ENCODE peak calls at places on chromosomes 13 and 19, in ten cellular contexts. T is Kasumi-1; G is activated naive CD8-positive, alpha-beta T cell treated with anti-CD3 and anti-CD28 coated beads, Interleukin-2, amount 50 U/mL, for 24 hours; E is lung microvascular endothelial cell; F is stromal cell of bone marrow; Z is heart left ventricle; Y is heart right ventricle; Q is mesothelial cell of epicardium; V is C1 segment of cervical spinal cord; I is GDM1. N is an unnamed sample.

GRCh38 chr19:16739546-16739945 is 19.9 kb downstream of the NWD1 start:
- DNase-seq in F (no peak), G (no peak), Y (no peak), Z (no peak), T (no peak), I (no peak), Q (no peak), E (no peak), V (no peak), N (no peak)

GRCh38 chr13:33270906-33271538 is 14.5 kb downstream of the STARD13 start:
- DNase-seq in Q (no peak), V (no peak), E (no peak), F (no peak), G (no peak), Z (no peak), T (no peak), Y (no peak), I (no peak), N (no peak)

GRCh38 chr19:48806518-48806817 is 4.4 kb downstream of the BCAT2 start:
- DNase-seq in F (no peak), Y (peak; percentile 59), Z (no peak), T (no peak), G (peak; percentile 31), E (peak; percentile 39), Q (no peak), V (no peak), I (no peak), N (no peak)

GRCh38 chr13:113537205-113537604 is 46.7 kb upstream of the DCUN1D2 start:
- DNase-seq in E (no peak), T (no peak), F (no peak), Z (no peak), G (no peak), Y (no peak), I (no peak), Q (no peak), V (no peak), N (no peak)

GRCh38 chr19:37594982-37595382 is 306 bp downstream of the ZNF540 start:
- DNase-seq in E (peak; percentile 56), F (peak; percentile 41), G (peak; percentile 56), Q (no peak), V (peak; percentile 87), T (no peak), I (peak; percentile 24), Z (peak; percentile 70), Y (peak; percentile 73), N (peak; percentile 78)

GRCh38 chr13:112968910-112969691 is at the start of gene MCF2L:
- DNase-seq in E (peak; percentile 35), Z (peak; percentile 50), Y (peak; percentile 36), T (no peak), I (no peak), Q (peak; percentile 52), G (peak; percentile 65), V (peak; percentile 39), F (no peak), N (peak; percentile 40)

GRCh38 chr13:99626461-99627082 is 125.3 kb downstream of the TM9SF2 start:
- DNase-seq in F (no peak), Z (no peak), Y (no peak), G (no peak), V (no peak), Q (no peak), I (no peak), E (no peak), T (no peak), N (no peak)

GRCh38 chr13:44238011-44238421 is 135.6 kb upstream of the SERP2 start:
- DNase-seq in F (no peak), T (no peak), Y (no peak), I (no peak), G (no peak), Z (no peak), V (no peak), Q (no peak), E (peak; percentile 10), N (no peak)

GRCh38 chr19:33395561-33396550 is 22.3 kb downstream of the CEBPG start:
- DNase-seq in Y (no peak), G (no peak), V (no peak), I (no peak), Z (no peak), Q (no peak), E (peak; percentile 28), F (peak; percentile 48), T (no peak), N (no peak)

GRCh38 chr19:44685877-44686276 is 13.1 kb upstream of the CEACAM16 start:
- DNase-seq in I (no peak), F (no peak), Q (no peak), Y (peak; percentile 34), G (no peak), E (peak; percentile 80), T (peak; percentile 23), Z (no peak), V (no peak), N (no peak)

GRCh38 chr13:23579886-23580706 is 9.9 kb downstream of the TNFRSF19 start:
- DNase-seq in V (no peak), Z (no peak), Y (no peak), G (no peak), Q (no peak), T (no peak), F (no peak), I (no peak), E (peak; percentile 39), N (no peak)

GRCh38 chr13:28548468-28548867 is 53.5 kb upstream of the FLT1 start:
- DNase-seq in G (no peak), I (no peak), Y (no peak), E (no peak), Z (no peak), V (no peak), T (no peak), F (no peak), Q (no peak), N (no peak)

GRCh38 chr19:28426110-28426901 is 786.6 kb downstream of the UQCRFS1 start:
- DNase-seq in T (no peak), Z (no peak), Q (no peak), V (no peak), I (no peak), E (no peak), Y (no peak), F (no peak), G (no peak), N (no peak)

GRCh38 chr13:28337196-28338045 is 157.5 kb downstream of the FLT1 start:
- DNase-seq in G (no peak), E (peak; percentile 95), I (no peak), T (no peak), V (no peak), Z (peak; percentile 29), Q (no peak), F (peak; percentile 64), Y (peak; percentile 27), N (no peak)

GRCh38 chr13:76871332-76871945 is 14.8 kb downstream of the KCTD12 start:
- DNase-seq in Y (no peak), T (no peak), V (no peak), E (no peak), G (no peak), Q (no peak), I (no peak), Z (no peak), F (no peak), N (no peak)

GRCh38 chr19:4590559-4590958 is 31.1 kb upstream of the SEMA6B start:
- DNase-seq in Q (no peak), I (no peak), F (no peak), Y (no peak), Z (no peak), V (no peak), G (no peak), T (no peak), E (no peak), N (no peak)

GRCh38 chr13:45873491-45874360 is 22.2 kb upstream of the SIAH3 start:
- DNase-seq in F (no peak), V (no peak), Q (no peak), T (no peak), Y (no peak), G (no peak), I (no peak), E (peak; percentile 32), Z (no peak), N (no peak)

GRCh38 chr19:1970806-1971502 is 30.0 kb downstream of the CSNK1G2 start:
- DNase-seq in G (no peak), F (no peak), I (no peak), V (no peak), Q (no peak), T (no peak), E (no peak), Y (no peak), Z (no peak), N (no peak)

N was measured in adrenal gland.